ENCODE peak calls at places on chromosome X, in seven cellular contexts. Y is uterus, I is astrocyte, C is cardiac muscle cell, T is osteoblast, S is HepG2, D is transverse colon. F is an unnamed sample. For H3K36me3 and H3K27me3, the result is how much of the 10 kb centered on the place peaks cover.

GRCh38 chrX:45709381-45709780 is 508.7 kb upstream of the DIPK2B start:
- DNase-seq in Y (no peak), I (no peak), C (no peak), T (peak), S (no peak), D (no peak), F (no peak)

GRCh38 chrX:31854716-31855115 is 782.9 kb upstream of the FTHL17 start:
- DNase-seq in Y (no peak), I (no peak), C (no peak), T (no peak), S (no peak), D (no peak), F (no peak)

GRCh38 chrX:138463476-138463875 is 248.0 kb downstream of the FGF13 start:
- DNase-seq in Y (no peak), I (no peak), C (no peak), T (no peak), S (no peak), D (no peak), F (no peak)

GRCh38 chrX:124217289-124218251 is 114.9 kb upstream of the TEX13D start:
- DNase-seq in Y (no peak), I (peak), C (no peak), T (peak), S (peak), D (peak), F (no peak)

GRCh38 chrX:37357436-37357835 is 8.3 kb downstream of the PRRG1 start:
- DNase-seq in Y (no peak), I (no peak), C (no peak), T (no peak), S (no peak), D (no peak), F (no peak)

GRCh38 chrX:116526010-116526409 is 63.2 kb upstream of the CT83 start:
- DNase-seq in Y (no peak), I (no peak), C (no peak), T (no peak), S (no peak), D (no peak), F (no peak)

GRCh38 chrX:23884427-23885024 is 23.2 kb downstream of the APOO start:
- DNase-seq in Y (no peak), I (no peak), C (no peak), T (no peak), S (peak), D (no peak), F (no peak)

GRCh38 chrX:101394372-101394771 is 3.6 kb downstream of the RPL36A start:
- DNase-seq in Y (no peak), I (no peak), C (no peak), T (no peak), S (no peak), D (no peak), F (no peak)

GRCh38 chrX:9614016-9614415 is 149.2 kb downstream of the TBL1X start:
- DNase-seq in Y (no peak), I (peak), C (no peak), T (peak), S (no peak), D (no peak), F (no peak)

GRCh38 chrX:154485150-154486051 is 1.0 kb downstream of the UBL4A start:
- DNase-seq in Y (peak), I (no peak), C (no peak), T (peak), S (no peak), D (no peak), F (no peak)

GRCh38 chrX:100928660-100929613 is at the start of gene XKRX:
- DNase-seq in Y (peak), I (peak), C (peak), T (peak), S (no peak), D (peak), F (peak)

GRCh38 chrX:85107407-85107806 is 103.7 kb downstream of the APOOL start:
- DNase-seq in Y (no peak), I (no peak), C (no peak), T (no peak), S (no peak), D (no peak), F (no peak)

GRCh38 chrX:153926594-153926862 is 464 bp upstream of the ARHGAP4 start:
- DNase-seq in Y (no peak), I (no peak), C (no peak), T (no peak), S (no peak), D (no peak), F (no peak)

GRCh38 chrX:48493890-48494364 is 14.9 kb upstream of the PORCN start:
- DNase-seq in Y (no peak), I (no peak), C (peak), T (no peak), S (peak), D (no peak), F (no peak)

GRCh38 chrX:79452879-79453278 is 85.7 kb upstream of the ITM2A start:
- DNase-seq in Y (no peak), I (no peak), C (no peak), T (no peak), S (no peak), D (peak), F (no peak)

GRCh38 chrX:6968231-6968630 is 179.3 kb upstream of the STS start:
- DNase-seq in Y (no peak), I (peak), C (no peak), T (no peak), S (no peak), D (no peak), F (no peak)

GRCh38 chrX:135489542-135489941 is 30.9 kb upstream of the INTS6L start:
- DNase-seq in Y (no peak), I (no peak), C (no peak), T (no peak), S (no peak), D (no peak), F (no peak)

GRCh38 chrX:125709074-125709473 is 389.4 kb downstream of the TEX13C start:
- DNase-seq in Y (no peak), I (no peak), C (no peak), T (no peak), S (no peak), D (no peak), F (peak)

GRCh38 chrX:38192007-38192625 is 28.6 kb downstream of the SRPX start:
- DNase-seq in Y (no peak), I (no peak), C (peak), T (no peak), S (no peak), D (peak), F (no peak)

GRCh38 chrX:149903889-149904748 is 23.1 kb downstream of the MAGEA8 start:
- DNase-seq in Y (no peak), I (no peak), C (no peak), T (no peak), S (peak), D (no peak), F (no peak)

GRCh38 chrX:147376601-147377387 is 534.9 kb upstream of the FMR1 start:
- DNase-seq in Y (no peak), I (no peak), C (peak), T (no peak), S (no peak), D (no peak), F (no peak)

GRCh38 chrX:53080628-53081580 is 1.3 kb upstream of the TSPYL2 start:
- DNase-seq in Y (no peak), I (peak), C (no peak), T (peak), S (no peak), D (no peak), F (no peak)

GRCh38 chrX:42996861-42997260 is 218.9 kb upstream of the PPP1R2C start:
- DNase-seq in Y (no peak), I (no peak), C (no peak), T (no peak), S (no peak), D (no peak), F (no peak)

GRCh38 chrX:40085714-40086113 is 12.0 kb downstream of the BCOR start:
- DNase-seq in Y (no peak), I (no peak), C (no peak), T (peak), S (no peak), D (no peak), F (no peak)

GRCh38 chrX:104137496-104137895 is 19.3 kb downstream of the SLC25A53 start:
- DNase-seq in Y (no peak), I (peak), C (no peak), T (peak), S (no peak), D (no peak), F (no peak)

GRCh38 chrX:116010939-116011338 is 159.6 kb upstream of the AGTR2 start:
- DNase-seq in Y (no peak), I (no peak), C (no peak), T (no peak), S (no peak), D (no peak), F (no peak)

GRCh38 chrX:38985375-38985774 is 184.1 kb downstream of the MID1IP1 start:
- DNase-seq in Y (no peak), I (no peak), C (peak), T (peak), S (no peak), D (no peak), F (no peak)

GRCh38 chrX:125444659-125445058 is 125.0 kb downstream of the TEX13C start:
- DNase-seq in Y (no peak), I (no peak), C (no peak), T (no peak), S (no peak), D (no peak), F (no peak)

GRCh38 chrX:9336501-9336900 is 128.4 kb upstream of the TBL1X start:
- DNase-seq in Y (no peak), I (no peak), C (no peak), T (no peak), S (no peak), D (no peak), F (no peak)

GRCh38 chrX:104565791-104566687 is at the start of gene IL1RAPL2:
- DNase-seq in Y (no peak), I (no peak), C (peak), T (no peak), S (peak), D (peak), F (peak)

GRCh38 chrX:153864561-153865320 is 21.2 kb downstream of the L1CAM start:
- DNase-seq in Y (no peak), I (no peak), C (no peak), T (peak), S (no peak), D (no peak), F (no peak)

GRCh38 chrX:25015486-25016360 is at the start of gene ARX:
- DNase-seq in Y (no peak), I (peak), C (peak), T (no peak), S (peak), D (peak), F (peak)

GRCh38 chrX:56783450-56783831 is 54.4 kb downstream of the NBDY start:
- DNase-seq in Y (peak), I (no peak), C (no peak), T (no peak), S (no peak), D (peak), F (no peak)

GRCh38 chrX:3631196-3631595 is 82.3 kb downstream of the PRKX start:
- DNase-seq in Y (no peak), I (no peak), C (no peak), T (no peak), S (no peak), D (no peak), F (no peak)

GRCh38 chrX:21990812-21991211 is 41.3 kb upstream of the PHEX start:
- DNase-seq in Y (no peak), I (no peak), C (no peak), T (peak), S (no peak), D (no peak), F (no peak)
- H3K36me3 ChIP-seq in Y (under half), I (under half), C (under half), T (under half), S (under half), D (under half), F (under half)

DNA sequence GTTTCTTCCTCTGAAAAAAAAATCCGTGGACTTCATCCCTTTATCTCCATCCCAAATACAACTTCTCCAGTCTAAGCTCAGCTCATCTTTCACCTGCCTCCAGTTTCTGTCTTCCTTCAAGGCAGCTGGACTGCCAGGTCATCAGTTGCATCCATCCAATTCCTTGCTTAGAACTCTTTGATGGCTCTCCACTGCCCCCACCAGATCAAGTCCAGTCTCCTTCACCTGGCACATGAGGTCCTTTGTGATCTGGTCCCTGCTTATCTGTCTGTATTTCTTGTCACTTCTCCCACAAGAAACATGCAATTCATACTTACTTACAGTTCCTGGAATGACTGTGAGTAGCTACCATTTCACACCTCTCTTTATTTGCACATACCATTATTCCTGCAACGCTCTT is 33.8 kb downstream of the OTUD6A start:
- DNase-seq in Y (no peak), I (no peak), C (peak), T (no peak), S (peak), D (no peak), F (no peak)
- TF ChIP-seq CTCF in Y (no peak), I (no peak), C (peak), T (peak), S (peak), D (no peak), F (peak)

GRCh38 chrX:15607067-15607466 is 6.3 kb upstream of the ACE2 start:
- DNase-seq in Y (no peak), I (no peak), C (no peak), T (no peak), S (no peak), D (no peak), F (no peak)
- H3K27me3 ChIP-seq in Y (under half), I (under half), C (under half), T (under half), S (under half), D (under half), F (under half)

GRCh38 chrX:16838202-16839066 is 31.7 kb downstream of the RBBP7 start:
- DNase-seq in Y (no peak), I (peak), C (peak), T (peak), S (no peak), D (peak), F (no peak)

GRCh38 chrX:16839852-16840460 is 30.2 kb downstream of the RBBP7 start:
- DNase-seq in Y (peak), I (peak), C (peak), T (no peak), S (no peak), D (no peak), F (no peak)

GRCh38 chrX:16839224-16839851 is 30.8 kb downstream of the RBBP7 start:
- DNase-seq in Y (no peak), I (peak), C (no peak), T (no peak), S (no peak), D (no peak), F (no peak)

GRCh38 chrX:16834811-16835210 is 35.4 kb downstream of the RBBP7 start:
- DNase-seq in Y (no peak), I (peak), C (peak), T (no peak), S (no peak), D (no peak), F (no peak)

DNA sequence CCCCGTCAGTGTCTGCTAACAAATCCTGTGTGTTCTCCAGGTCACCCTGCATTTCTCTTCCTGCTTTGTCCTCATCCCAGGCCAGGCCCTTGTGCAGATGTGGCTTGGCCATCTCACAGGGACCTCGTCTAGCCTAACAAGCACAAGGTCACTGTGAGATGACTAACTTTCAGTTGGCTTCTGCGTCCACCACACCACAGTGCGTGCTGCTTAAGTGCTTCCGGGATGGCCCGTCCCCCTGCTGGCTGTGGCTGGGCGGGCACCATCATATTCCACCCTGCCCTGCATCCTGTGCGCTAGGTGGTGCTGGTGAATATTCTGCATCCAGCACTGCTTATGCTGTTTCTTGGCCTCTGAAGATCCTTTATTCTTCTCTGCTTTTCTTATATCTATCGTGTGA is 33.8 kb downstream of the RBBP7 start:
- DNase-seq in Y (no peak), I (peak), C (peak), T (no peak), S (peak), D (peak), F (no peak)
- H3K36me3 ChIP-seq in Y (under half), I (under half), C (under half), T (under half), S (under half), D (under half), F (under half)

DNA sequence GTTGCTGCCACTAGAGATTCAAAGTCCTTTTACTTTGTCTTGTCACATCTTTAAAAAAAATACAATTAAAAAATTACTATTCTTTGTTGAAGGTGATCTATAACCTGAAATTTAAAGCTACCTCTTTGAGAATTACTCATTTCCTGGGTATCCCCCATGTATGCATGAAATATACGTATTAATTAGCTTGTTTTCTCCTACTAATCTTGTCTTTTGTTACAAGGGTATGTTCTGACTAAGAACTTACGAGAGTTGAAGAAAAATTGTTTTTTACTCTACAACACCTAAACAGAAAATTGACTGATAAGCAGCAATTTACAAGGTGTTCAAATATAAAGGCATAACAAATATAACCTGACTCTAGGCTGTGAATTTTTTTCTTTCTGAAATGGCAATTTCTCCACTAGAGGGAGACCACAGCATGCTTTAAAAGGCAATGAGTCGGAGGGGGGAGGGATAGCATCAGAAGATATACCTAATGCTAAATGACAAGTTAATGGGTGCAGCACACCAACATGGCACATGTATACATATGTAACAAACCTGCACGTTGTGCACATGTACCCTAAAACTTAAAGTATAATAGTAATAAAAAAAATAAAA is 249.6 kb downstream of the OPHN1 start:
- DNase-seq in Y (no peak), I (no peak), C (peak), T (no peak), S (peak), D (no peak), F (no peak)
- TF ChIP-seq CTCF in Y (no peak), I (peak), C (peak), T (peak), S (peak), D (no peak), F (peak)

GRCh38 chrX:107748490-107748889 is 27.1 kb downstream of the TSC22D3 start:
- DNase-seq in Y (no peak), I (no peak), C (peak), T (no peak), S (no peak), D (no peak), F (no peak)
- H3K27me3 ChIP-seq in Y (under half), I (under half), C (under half), T (under half), S (under half), D (under half), F (under half)

DNA sequence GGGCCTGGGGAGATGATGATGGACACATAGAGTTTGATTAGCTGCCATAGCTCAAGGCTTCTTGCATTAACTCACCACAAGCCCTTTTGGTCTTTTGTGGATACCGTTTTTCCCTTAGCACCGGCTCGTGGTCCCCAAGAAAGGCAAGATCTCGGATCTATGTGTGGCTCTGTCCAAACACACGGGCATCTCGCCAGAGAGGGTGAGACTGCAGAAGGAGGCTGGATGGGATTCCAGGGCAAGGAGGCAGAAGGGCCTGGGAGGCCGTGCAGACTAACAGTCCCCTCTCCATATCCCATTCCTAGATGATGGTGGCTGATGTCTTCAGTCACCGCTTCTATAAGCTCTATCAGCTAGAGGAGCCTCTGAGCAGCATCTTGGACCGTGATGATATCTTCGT is 9.5 kb downstream of the USP11 start:
- DNase-seq in Y (no peak), I (no peak), C (no peak), T (no peak), S (no peak), D (no peak), F (no peak)
- H3K36me3 ChIP-seq in Y (under half), I (under half), C (half or more), T (under half), S (under half), D (under half), F (half or more)